ENCODE peak calls at places on chromosomes 13 and 19, in five cellular contexts. N is HS-5; J is activated T-cell treated with anti-CD3 and anti-CD28 coated beads, Interleukin-2, amount 50 U/mL, for 48 hours; Y is fibroblast of lung; S is lower lobe of right lung. G is an unnamed sample.

GRCh38 chr13:98004107-98004506 is 50.6 kb downstream of the IPO5 start:
- DNase-seq in N (no peak), J (no peak), Y (peak), S (no peak), G (no peak)

GRCh38 chr13:106561551-106562170 is 6.3 kb downstream of the ARGLU1 start:
- DNase-seq in N (no peak), J (peak), Y (no peak), S (no peak), G (peak)

GRCh38 chr19:45152504-45153338 is 8.1 kb downstream of the NKPD1 start:
- DNase-seq in N (no peak), J (peak), Y (peak), S (peak), G (peak)

GRCh38 chr19:49749055-49749716 is 13.9 kb downstream of the TSKS start:
- DNase-seq in N (no peak), J (no peak), Y (peak), S (no peak), G (no peak)

GRCh38 chr19:48644839-48645651 is 942 bp downstream of the CA11 start:
- DNase-seq in N (no peak), J (peak), Y (peak), S (peak), G (peak)

GRCh38 chr19:16893686-16893990 is 4.8 kb downstream of the F2RL3 start:
- DNase-seq in N (no peak), J (no peak), Y (no peak), S (no peak), G (no peak)

GRCh38 chr19:7862413-7862951 is 11.7 kb downstream of the PRR36 start:
- DNase-seq in N (no peak), J (peak), Y (peak), S (peak), G (peak)

GRCh38 chr13:30905932-30906383 is at the start of gene MEDAG:
- DNase-seq in N (no peak), J (no peak), Y (peak), S (peak), G (no peak)

GRCh38 chr19:35299523-35300339 is 7.8 kb downstream of the MAG start:
- DNase-seq in N (no peak), J (no peak), Y (no peak), S (no peak), G (peak)

GRCh38 chr19:28633223-28634030 is 579.5 kb downstream of the UQCRFS1 start:
- DNase-seq in N (no peak), J (peak), Y (peak), S (peak), G (peak)

GRCh38 chr19:38663957-38664502 is 16.6 kb downstream of the ACTN4 start:
- DNase-seq in N (no peak), J (no peak), Y (no peak), S (no peak), G (no peak)

GRCh38 chr13:65133094-65133493 is 2097.0 kb downstream of the PCDH9 start:
- DNase-seq in N (no peak), J (no peak), Y (no peak), S (no peak), G (no peak)

GRCh38 chr19:47183579-47183978 is 47.4 kb downstream of the BBC3 start:
- DNase-seq in N (no peak), J (no peak), Y (no peak), S (no peak), G (no peak)

GRCh38 chr19:51808333-51808986 is 13.5 kb downstream of the FPR3 start:
- DNase-seq in N (peak), J (no peak), Y (peak), S (no peak), G (no peak)

GRCh38 chr13:38073931-38074330 is 204.4 kb upstream of the TRPC4 start:
- DNase-seq in N (no peak), J (no peak), Y (no peak), S (no peak), G (no peak)

GRCh38 chr13:95288899-95289500 is 12.3 kb downstream of the ABCC4 start:
- DNase-seq in N (no peak), J (no peak), Y (no peak), S (no peak), G (no peak)

GRCh38 chr13:86585826-86586225 is 786.6 kb upstream of the SLITRK6 start:
- DNase-seq in N (no peak), J (no peak), Y (peak), S (no peak), G (no peak)

GRCh38 chr13:29465741-29466293 is 129.7 kb downstream of the SLC7A1 start:
- DNase-seq in N (no peak), J (no peak), Y (peak), S (no peak), G (no peak)

GRCh38 chr13:30153871-30154426 is 153.4 kb downstream of the KATNAL1 start:
- DNase-seq in N (no peak), J (no peak), Y (no peak), S (no peak), G (no peak)